ENCODE peak calls at places on chromosome 3, in five cellular contexts. X, W, L, R and Y are unnamed samples.

GRCh38 chr3:189563841-189564563 is 67.2 kb upstream of the TP63 start:
- DNase-seq in X (no peak), W (no peak), L (no peak), R (peak), Y (peak)

GRCh38 chr3:183116051-183116614 is 16.8 kb upstream of the MCCC1 start:
- DNase-seq in X (no peak), W (peak), L (peak), R (no peak), Y (no peak)

GRCh38 chr3:62024882-62025281 is 348.5 kb downstream of the FEZF2 start:
- DNase-seq in X (no peak), W (no peak), L (no peak), R (no peak), Y (no peak)

GRCh38 chr3:179837374-179837773 is 184.5 kb downstream of the USP13 start:
- DNase-seq in X (no peak), W (no peak), L (no peak), R (peak), Y (no peak)

GRCh38 chr3:149967067-149967685 is 3.5 kb downstream of the PFN2 start:
- DNase-seq in X (no peak), W (peak), L (peak), R (peak), Y (no peak)

GRCh38 chr3:85710490-85710889 is 751.7 kb downstream of the CADM2 start:
- DNase-seq in X (no peak), W (no peak), L (no peak), R (no peak), Y (no peak)

GRCh38 chr3:78765671-78766485 is 1001.9 kb downstream of the ROBO1 start:
- DNase-seq in X (no peak), W (no peak), L (no peak), R (no peak), Y (no peak)

GRCh38 chr3:10783360-10784346 is 32.4 kb upstream of the SLC6A11 start:
- DNase-seq in X (no peak), W (peak), L (peak), R (peak), Y (no peak)

GRCh38 chr3:197478746-197479668 is 76.8 kb downstream of the BDH1 start:
- DNase-seq in X (no peak), W (no peak), L (peak), R (no peak), Y (no peak)

GRCh38 chr3:192054881-192055280 is 593.9 kb downstream of the PYDC2 start:
- DNase-seq in X (no peak), W (no peak), L (no peak), R (no peak), Y (no peak)

GRCh38 chr3:43309372-43310305 is 23.3 kb downstream of the SNRK start:
- DNase-seq in X (no peak), W (no peak), L (no peak), R (no peak), Y (no peak)

GRCh38 chr3:45178131-45179023 is 32.2 kb upstream of the CDCP1 start:
- DNase-seq in X (no peak), W (no peak), L (no peak), R (peak), Y (no peak)

GRCh38 chr3:126999383-126999782 is 16.5 kb downstream of the PLXNA1 start:
- DNase-seq in X (no peak), W (no peak), L (no peak), R (no peak), Y (no peak)

GRCh38 chr3:63015614-63016016 is 140.4 kb upstream of the CADPS start:
- DNase-seq in X (no peak), W (peak), L (peak), R (no peak), Y (no peak)

GRCh38 chr3:29267231-29267630 is 13.6 kb upstream of the RBMS3 start:
- DNase-seq in X (no peak), W (no peak), L (no peak), R (no peak), Y (no peak)

GRCh38 chr3:186933801-186934200 is 3.5 kb downstream of the ST6GAL1 start:
- DNase-seq in X (no peak), W (no peak), L (no peak), R (no peak), Y (no peak)

GRCh38 chr3:46733026-46733800 is 15.5 kb upstream of the PRSS50 start:
- DNase-seq in X (no peak), W (no peak), L (no peak), R (peak), Y (no peak)

GRCh38 chr3:143354342-143354741 is 234.8 kb downstream of the CHST2 start:
- DNase-seq in X (no peak), W (no peak), L (no peak), R (no peak), Y (no peak)

GRCh38 chr3:1179116-1179515 is 86.3 kb downstream of the CNTN6 start:
- DNase-seq in X (no peak), W (no peak), L (no peak), R (peak), Y (no peak)

GRCh38 chr3:70028311-70028710 is 28.8 kb downstream of the SAMMSON start:
- DNase-seq in X (no peak), W (no peak), L (no peak), R (no peak), Y (no peak)

GRCh38 chr3:111758642-111759041 is 100.4 kb upstream of the PHLDB2 start:
- DNase-seq in X (no peak), W (no peak), L (no peak), R (peak), Y (no peak)

GRCh38 chr3:39189648-39190269 is 2.6 kb downstream of the XIRP1 start:
- DNase-seq in X (no peak), W (peak), L (peak), R (peak), Y (no peak)

GRCh38 chr3:108605028-108605427 is 15.5 kb downstream of the DZIP3 start:
- DNase-seq in X (no peak), W (no peak), L (no peak), R (no peak), Y (no peak)

DNA sequence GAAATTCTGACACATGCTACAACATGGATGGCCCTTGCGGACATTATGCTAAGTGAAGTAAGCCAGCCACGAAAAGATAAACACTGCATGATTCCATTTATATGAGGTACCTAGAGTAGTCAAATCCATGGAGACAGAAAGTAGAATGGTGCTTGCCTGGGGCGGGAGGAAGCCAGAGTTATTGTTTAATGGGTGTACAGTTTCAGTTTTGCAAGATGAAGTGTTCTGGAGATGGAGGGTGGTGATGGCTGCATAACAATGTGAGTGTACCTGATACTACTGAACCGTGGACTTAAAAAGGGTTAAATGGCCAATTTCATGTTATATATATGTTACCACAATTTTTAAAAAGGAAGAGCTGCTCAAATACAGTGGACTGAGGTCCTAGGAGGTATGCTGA is 66.9 kb downstream of the SEMA5B start:
- DNase-seq in X (no peak), W (no peak), L (no peak), R (no peak), Y (no peak)
- H3K4me3 ChIP-seq in X (no peak), W (no peak), L (no peak), R (no peak), Y (no peak)

GRCh38 chr3:15330031-15330596 is 2.3 kb downstream of the SH3BP5 start:
- DNase-seq in X (peak), W (no peak), L (peak), R (peak), Y (peak)
- H3K4me3 ChIP-seq in X (peak), W (no peak), L (no peak), R (peak), Y (peak)

DNA sequence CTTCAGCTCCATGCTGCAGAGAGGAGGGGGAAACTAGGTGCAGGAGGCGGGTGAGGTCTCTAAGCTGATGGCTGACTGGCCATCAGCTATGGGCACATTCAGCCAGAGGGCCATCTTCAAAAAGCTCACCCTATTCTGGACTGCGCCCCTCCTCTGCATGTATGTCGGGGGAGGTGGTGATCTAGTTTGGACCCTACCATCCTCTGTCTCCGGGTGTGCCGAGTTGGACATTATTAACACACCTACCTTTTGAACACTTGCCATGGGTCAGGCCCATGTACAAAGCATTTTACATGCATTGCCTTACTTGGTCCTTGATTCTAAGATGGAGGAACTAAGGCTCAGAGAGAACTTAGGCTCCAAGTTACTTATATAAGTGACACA is 1.4 kb downstream of the NISCH start:
- DNase-seq in X (no peak), W (no peak), L (no peak), R (no peak), Y (no peak)
- H3K4me3 ChIP-seq in X (peak), W (peak), L (peak), R (peak), Y (peak)

DNA sequence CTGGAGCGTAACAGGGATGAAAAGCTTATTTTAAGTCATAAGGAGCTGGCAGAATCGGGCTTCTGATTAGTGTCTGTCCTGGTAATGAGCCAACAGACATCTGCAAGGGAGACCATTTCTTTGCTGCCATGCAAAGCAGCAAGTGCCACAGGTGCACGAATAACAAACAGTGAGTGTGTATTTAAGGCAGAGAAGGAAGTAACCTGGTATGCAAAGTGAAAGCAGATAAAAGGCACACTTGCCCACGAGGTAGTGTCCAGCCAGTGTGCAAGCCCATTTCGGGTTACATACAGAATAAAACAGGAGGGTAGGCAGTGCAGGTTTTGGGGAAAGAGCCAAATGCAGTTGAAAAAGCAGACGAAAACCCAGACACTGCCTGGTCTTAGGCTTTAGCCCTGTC is 1153.7 kb downstream of the SI start:
- DNase-seq in X (no peak), W (no peak), L (no peak), R (no peak), Y (no peak)
- H3K4me3 ChIP-seq in X (no peak), W (no peak), L (no peak), R (no peak), Y (no peak)

DNA sequence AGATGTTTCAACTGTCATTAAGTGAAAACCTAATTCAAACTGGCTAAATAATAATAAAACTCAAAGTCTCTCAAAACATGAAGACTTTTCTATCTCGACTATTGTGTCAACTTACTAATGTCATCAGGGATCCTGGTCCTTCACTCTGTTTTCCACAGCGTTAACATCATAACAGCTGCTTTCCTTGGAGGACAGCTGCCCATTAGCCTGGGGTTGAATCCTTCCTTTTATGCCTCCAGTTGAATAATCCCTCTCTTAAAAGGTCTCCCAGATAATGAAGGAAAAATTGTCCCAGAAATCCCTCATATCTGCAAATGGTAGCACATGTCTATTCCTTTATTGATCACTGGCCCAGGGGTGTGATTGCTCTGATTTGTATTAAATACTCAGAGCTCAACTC is 83.2 kb upstream of the AGTR1 start:
- DNase-seq in X (no peak), W (no peak), L (peak), R (no peak), Y (no peak)
- H3K4me3 ChIP-seq in X (no peak), W (no peak), L (no peak), R (no peak), Y (no peak)

GRCh38 chr3:99648496-99648895 is 10.1 kb downstream of the COL8A1 start:
- DNase-seq in X (no peak), W (no peak), L (no peak), R (no peak), Y (no peak)

GRCh38 chr3:99647081-99647480 is 8.7 kb downstream of the COL8A1 start:
- DNase-seq in X (no peak), W (no peak), L (no peak), R (no peak), Y (no peak)

GRCh38 chr3:99645277-99646106 is 7.1 kb downstream of the COL8A1 start:
- DNase-seq in X (no peak), W (peak), L (peak), R (peak), Y (no peak)

GRCh38 chr3:99646107-99646435 is 7.7 kb downstream of the COL8A1 start:
- DNase-seq in X (no peak), W (no peak), L (no peak), R (no peak), Y (no peak)

DNA sequence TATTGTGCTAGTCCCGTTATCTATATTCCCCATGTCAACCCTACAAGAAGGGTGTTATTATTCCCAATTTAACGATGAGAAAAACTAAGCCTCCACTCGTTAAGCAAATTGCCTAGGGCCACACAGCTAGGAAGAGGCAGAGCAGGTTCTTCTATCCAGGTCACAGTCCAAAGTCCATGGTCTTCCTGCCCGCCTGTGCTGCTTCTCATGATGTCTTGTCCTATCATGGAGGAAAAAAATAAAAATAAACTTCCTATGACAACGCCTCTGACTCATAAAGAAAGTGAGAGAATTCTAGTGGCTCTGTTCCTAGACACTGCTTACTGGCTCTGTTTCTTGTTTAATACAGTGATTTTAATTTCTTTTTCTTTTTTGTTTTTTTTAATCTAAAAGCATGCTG is 9.7 kb downstream of the COL8A1 start:
- DNase-seq in X (no peak), W (no peak), L (no peak), R (peak), Y (no peak)
- H3K4me3 ChIP-seq in X (no peak), W (no peak), L (no peak), R (no peak), Y (no peak)

GRCh38 chr3:31268868-31269267 is 263.9 kb upstream of the STT3B start:
- DNase-seq in X (no peak), W (no peak), L (no peak), R (no peak), Y (no peak)
- H3K4me3 ChIP-seq in X (no peak), W (no peak), L (no peak), R (no peak), Y (no peak)

GRCh38 chr3:157500232-157500631 is 3.0 kb downstream of the VEPH1 start:
- DNase-seq in X (no peak), W (no peak), L (no peak), R (no peak), Y (no peak)
- H3K4me3 ChIP-seq in X (peak), W (no peak), L (no peak), R (no peak), Y (no peak)

GRCh38 chr3:71428841-71429609 is 154.5 kb downstream of the FOXP1 start:
- DNase-seq in X (peak), W (no peak), L (no peak), R (peak), Y (no peak)
- H3K4me3 ChIP-seq in X (peak), W (no peak), L (no peak), R (no peak), Y (no peak)